ENCODE peak calls at places on chromosomes 5 and 9, in eight cellular contexts. P, C, S, D, Y, N, K and G are unnamed samples.

GRCh38 chr5:143177263-143177994 is 226.1 kb downstream of the NR3C1 start:
- DNase-seq in P (no peak), C (no peak), S (peak; percentile 65), D (no peak), Y (no peak), N (no peak), K (no peak), G (no peak)

GRCh38 chr9:83432104-83432627 is 106.0 kb downstream of the FRMD3 start:
- DNase-seq in P (no peak), C (no peak), S (peak; percentile 97), D (peak; percentile 69), Y (peak; percentile 35), N (peak; percentile 66), K (peak; percentile 86), G (no peak)

GRCh38 chr5:11197726-11198125 is 436.7 kb upstream of the DAP start:
- DNase-seq in P (no peak), C (no peak), S (no peak), D (no peak), Y (no peak), N (no peak), K (no peak), G (no peak)

GRCh38 chr5:65264420-65264819 is 217.3 kb downstream of the ADAMTS6 start:
- DNase-seq in P (no peak), C (no peak), S (no peak), D (peak; percentile 57), Y (no peak), N (no peak), K (no peak), G (no peak)

GRCh38 chr5:152056931-152057330 is 132.3 kb upstream of the GLRA1 start:
- DNase-seq in P (no peak), C (no peak), S (no peak), D (no peak), Y (no peak), N (no peak), K (no peak), G (no peak)

GRCh38 chr9:126420643-126421564 is 94.3 kb downstream of the MVB12B start:
- DNase-seq in P (no peak), C (no peak), S (no peak), D (no peak), Y (no peak), N (no peak), K (no peak), G (no peak)

GRCh38 chr9:104245925-104246324 is 151.8 kb downstream of the SMC2 start:
- DNase-seq in P (no peak), C (no peak), S (no peak), D (no peak), Y (no peak), N (no peak), K (no peak), G (no peak)

GRCh38 chr5:31273631-31274378 is 80.3 kb downstream of the CDH6 start:
- DNase-seq in P (no peak), C (peak; percentile 5), S (no peak), D (no peak), Y (no peak), N (no peak), K (no peak), G (no peak)

GRCh38 chr9:26675055-26675454 is 217.5 kb downstream of the CAAP1 start:
- DNase-seq in P (no peak), C (no peak), S (no peak), D (no peak), Y (no peak), N (no peak), K (no peak), G (no peak)

GRCh38 chr5:57072218-57072892 is 101.5 kb upstream of the GPBP1 start:
- DNase-seq in P (no peak), C (no peak), S (no peak), D (peak; percentile 74), Y (no peak), N (no peak), K (no peak), G (no peak)

GRCh38 chr5:83513491-83513890 is 41.9 kb downstream of the VCAN start:
- DNase-seq in P (no peak), C (no peak), S (no peak), D (no peak), Y (no peak), N (no peak), K (no peak), G (no peak)

GRCh38 chr5:107247427-107247826 is 423.3 kb downstream of the EFNA5 start:
- DNase-seq in P (no peak), C (no peak), S (no peak), D (no peak), Y (no peak), N (no peak), K (no peak), G (no peak)

GRCh38 chr9:113538646-113539430 is 75.3 kb downstream of the RGS3 start:
- DNase-seq in P (no peak), C (no peak), S (no peak), D (no peak), Y (no peak), N (no peak), K (no peak), G (no peak)

GRCh38 chr9:113536483-113537226 is 73.1 kb downstream of the RGS3 start:
- DNase-seq in P (no peak), C (no peak), S (no peak), D (no peak), Y (peak; percentile 71), N (peak; percentile 73), K (peak; percentile 60), G (no peak)

GRCh38 chr9:113536166-113536482 is 72.6 kb downstream of the RGS3 start:
- DNase-seq in P (no peak), C (no peak), S (no peak), D (peak; percentile 32), Y (no peak), N (no peak), K (no peak), G (no peak)

GRCh38 chr9:113538131-113538530 is 74.6 kb downstream of the RGS3 start:
- DNase-seq in P (no peak), C (no peak), S (no peak), D (no peak), Y (no peak), N (no peak), K (no peak), G (no peak)

GRCh38 chr9:113537227-113537810 is 73.8 kb downstream of the RGS3 start:
- DNase-seq in P (no peak), C (no peak), S (no peak), D (no peak), Y (peak; percentile 82), N (no peak), K (no peak), G (no peak)
- H3K4me3 ChIP-seq in P (no peak overlapping the region), C (no peak overlapping the region), S (no peak overlapping the region), D (no peak overlapping the region), Y (no peak overlapping the region), N (no peak overlapping the region), K (no peak overlapping the region), G (no peak overlapping the region)

GRCh38 chr5:167822241-167822640 is 469.2 kb upstream of the WWC1 start:
- DNase-seq in P (no peak), C (no peak), S (no peak), D (no peak), Y (no peak), N (no peak), K (no peak), G (no peak)

GRCh38 chr5:167821669-167822068 is 469.8 kb upstream of the WWC1 start:
- DNase-seq in P (no peak), C (no peak), S (no peak), D (no peak), Y (no peak), N (no peak), K (no peak), G (no peak)

GRCh38 chr5:167821096-167821590 is 470.3 kb upstream of the WWC1 start:
- DNase-seq in P (no peak), C (no peak), S (no peak), D (no peak), Y (no peak), N (no peak), K (no peak), G (no peak)

GRCh38 chr5:167819406-167819805 is 472.0 kb upstream of the WWC1 start:
- DNase-seq in P (no peak), C (peak; percentile 72), S (no peak), D (no peak), Y (no peak), N (no peak), K (no peak), G (no peak)

GRCh38 chr5:167820266-167820988 is 471.0 kb upstream of the WWC1 start:
- DNase-seq in P (no peak), C (no peak), S (no peak), D (no peak), Y (no peak), N (no peak), K (no peak), G (no peak)
- H3K4me3 ChIP-seq in P (no peak overlapping the region), C (no peak overlapping the region), S (no peak overlapping the region), D (no peak overlapping the region), Y (no peak overlapping the region), N (no peak overlapping the region), K (no peak overlapping the region), G (no peak overlapping the region)

DNA sequence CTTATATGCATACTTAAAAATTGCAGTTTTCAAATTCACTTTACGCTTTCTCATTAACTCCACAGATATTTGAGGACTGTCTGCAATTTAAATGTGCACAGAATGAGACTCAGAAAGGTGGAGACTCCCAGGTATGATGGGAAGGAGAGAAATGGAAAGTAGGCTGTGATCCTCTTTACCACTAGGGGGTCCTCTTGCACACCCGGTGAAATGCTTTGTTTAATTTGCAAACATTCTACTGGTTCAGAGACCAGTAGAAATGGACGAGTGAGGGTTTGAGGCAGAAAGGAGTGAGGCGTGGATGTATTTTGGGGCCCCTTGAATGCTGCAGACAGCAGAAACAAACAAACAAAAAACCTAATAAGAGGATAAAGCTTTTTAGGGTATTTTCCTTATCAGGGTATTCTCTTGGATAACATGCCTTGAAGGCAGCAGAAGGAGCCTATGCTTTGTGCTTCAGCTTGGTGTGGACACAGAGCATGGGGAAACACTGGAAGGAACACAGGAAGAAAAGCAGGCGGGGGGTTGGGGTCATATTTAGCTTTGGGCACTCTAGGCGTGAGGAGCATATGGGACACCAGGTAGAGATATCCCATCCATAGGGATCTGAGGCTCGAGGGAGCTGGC is 410.1 kb downstream of the DMRT2 start:
- DNase-seq in P (no peak), C (peak; percentile 57), S (no peak), D (peak; percentile 76), Y (no peak), N (no peak), K (peak; percentile 29), G (no peak)
- H3K4me3 ChIP-seq in P (no peak overlapping the region), C (no peak overlapping the region), S (no peak overlapping the region), D (no peak overlapping the region), Y (no peak overlapping the region), N (no peak overlapping the region), K (no peak overlapping the region), G (no peak overlapping the region)

DNA sequence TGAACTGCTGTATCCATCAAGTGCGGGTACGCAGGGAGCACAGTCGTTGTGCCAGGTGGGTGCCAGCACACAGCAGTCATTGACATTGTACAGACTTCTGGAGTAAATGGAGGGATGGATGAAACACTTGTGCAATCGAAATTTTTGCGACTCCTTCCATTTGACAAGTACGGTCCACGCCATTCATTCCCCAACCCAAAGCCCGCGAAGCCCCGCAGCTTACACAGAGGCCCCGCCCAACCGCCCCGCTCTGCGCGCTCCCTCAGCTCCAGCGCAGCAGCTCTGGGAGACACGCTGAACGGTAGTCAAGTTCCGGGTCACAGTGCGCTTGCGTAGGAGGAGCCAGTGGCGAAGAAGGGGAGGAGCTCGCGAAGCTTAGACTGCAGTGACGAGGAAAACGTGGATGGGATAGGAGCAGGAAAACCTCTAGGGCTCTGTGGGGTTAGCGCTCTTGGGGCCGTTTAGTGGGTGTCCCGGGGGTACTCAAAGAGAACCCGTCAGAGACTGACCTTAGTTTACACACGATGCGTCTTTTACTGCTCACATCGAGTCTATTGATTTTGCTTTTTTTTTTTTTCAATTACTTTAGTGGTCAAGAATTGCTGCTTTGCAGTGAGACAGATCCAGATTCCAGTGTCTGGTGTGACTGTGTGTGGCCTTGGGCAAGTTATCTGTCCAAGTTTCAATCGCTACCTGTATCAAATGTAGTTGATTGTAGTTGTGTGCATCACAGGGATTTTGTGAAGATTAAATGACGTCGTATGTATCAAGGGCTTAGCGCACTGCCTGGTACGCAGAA is 15.3 kb upstream of the MSANTD3 start:
- DNase-seq in P (peak; percentile 89), C (peak; percentile 93), S (peak; percentile 91), D (peak; percentile 99), Y (peak; percentile 95), N (peak; percentile 90), K (peak; percentile 95), G (peak; percentile 73)
- H3K4me3 ChIP-seq in P (peak overlapping the region; percentile 57), C (peak overlapping the region; percentile 38), S (peak overlapping the region; percentile 42), D (peak overlapping the region; percentile 52), Y (peak overlapping the region; percentile 73), N (peak overlapping the region; percentile 75), K (peak overlapping the region; percentile 46), G (peak overlapping the region; percentile 59)